ENCODE peak calls at places on chromosome 2, in ten cellular contexts. O is right atrium auricular region, P is AG04450, Y is foreskin keratinocyte, N is MM.1S, J is astrocyte of the spinal cord, F is heart right ventricle, D is IMR-90, W is foreskin fibroblast, R is choroid plexus epithelial cell. M is an unnamed sample.

GRCh38 chr2:148653437-148653836 is 8.9 kb downstream of the EPC2 start:
- DNase-seq in Y (no peak), J (no peak), D (peak), W (no peak), P (no peak), R (peak), O (no peak), F (no peak), N (peak), M (no peak)

GRCh38 chr2:137123241-137123640 is 357.9 kb downstream of the THSD7B start:
- DNase-seq in W (peak), R (peak), P (no peak), Y (no peak), J (peak), N (no peak), F (no peak), O (no peak), D (no peak), M (peak)

GRCh38 chr2:118968031-118968430 is 26.0 kb downstream of the MARCO start:
- DNase-seq in W (no peak), F (no peak), J (no peak), D (no peak), O (no peak), R (no peak), P (no peak), Y (no peak), N (no peak), M (no peak)

GRCh38 chr2:164737612-164738081 is 104.0 kb downstream of the COBLL1 start:
- DNase-seq in W (peak), O (peak), P (peak), R (peak), N (peak), F (peak), Y (no peak), J (peak), D (peak), M (peak)

GRCh38 chr2:196987654-196988364 is 61.3 kb upstream of the PGAP1 start:
- DNase-seq in D (peak), J (peak), N (peak), R (peak), O (peak), Y (peak), F (peak), W (peak), P (peak), M (peak)

GRCh38 chr2:240992572-240993291 is 5.7 kb upstream of the SNED1 start:
- DNase-seq in W (no peak), P (no peak), N (no peak), F (peak), O (no peak), Y (no peak), J (no peak), D (no peak), R (no peak), M (no peak)

GRCh38 chr2:10561636-10562035 is 113.5 kb upstream of the ODC1 start:
- DNase-seq in W (no peak), O (no peak), R (peak), P (no peak), Y (no peak), D (no peak), J (no peak), F (no peak), N (no peak), M (no peak)

GRCh38 chr2:239441261-239441701 is 40.5 kb upstream of the HDAC4 start:
- DNase-seq in R (no peak), N (no peak), O (peak), W (no peak), D (no peak), F (no peak), J (peak), P (no peak), Y (no peak), M (peak)

GRCh38 chr2:126885701-126886121 is 13.0 kb upstream of the TEX51 start:
- DNase-seq in N (no peak), O (no peak), P (peak), W (peak), F (no peak), R (peak), J (peak), Y (no peak), D (peak), M (peak)

GRCh38 chr2:237480988-237481387 is 6.1 kb upstream of the MLPH start:
- DNase-seq in J (no peak), F (no peak), P (no peak), W (no peak), Y (no peak), R (no peak), N (no peak), O (no peak), D (no peak), M (no peak)

GRCh38 chr2:235832941-235833340 is 335.2 kb downstream of the GBX2 start:
- DNase-seq in W (no peak), F (no peak), O (no peak), P (no peak), Y (no peak), J (no peak), R (no peak), N (no peak), D (no peak), M (no peak)

GRCh38 chr2:9644021-9644420 is 13.2 kb upstream of the YWHAQ start:
- DNase-seq in R (no peak), P (no peak), O (no peak), Y (no peak), J (no peak), N (no peak), D (no peak), F (no peak), W (no peak), M (no peak)

GRCh38 chr2:2899826-2900225 is 477.8 kb downstream of the EIPR1 start:
- DNase-seq in O (no peak), P (no peak), R (no peak), N (no peak), Y (no peak), D (no peak), F (no peak), W (no peak), J (no peak), M (no peak)

GRCh38 chr2:9378433-9379371 is 44.6 kb downstream of the ITGB1BP1 start:
- DNase-seq in N (no peak), O (peak), W (peak), Y (peak), F (peak), D (peak), P (peak), R (peak), J (peak), M (no peak)

GRCh38 chr2:86020984-86021383 is 84.7 kb downstream of the POLR1A start:
- DNase-seq in Y (no peak), N (no peak), F (no peak), J (peak), D (peak), P (no peak), O (peak), W (peak), R (peak), M (no peak)

GRCh38 chr2:129443235-129443884 is 536.1 kb upstream of the RAB6C start:
- DNase-seq in N (no peak), Y (no peak), R (no peak), O (no peak), P (no peak), D (no peak), J (no peak), F (no peak), W (no peak), M (no peak)

GRCh38 chr2:202883987-202884675 is 12.6 kb upstream of the ICA1L start:
- DNase-seq in O (no peak), Y (no peak), R (peak), F (no peak), P (peak), J (peak), N (no peak), D (peak), W (no peak), M (no peak)

GRCh38 chr2:171386627-171387026 is 47.2 kb downstream of the METTL8 start:
- DNase-seq in N (no peak), P (no peak), R (no peak), D (no peak), F (no peak), Y (no peak), W (no peak), J (no peak), O (no peak), M (no peak)

GRCh38 chr2:122960727-122961641 is 1064.1 kb upstream of the CNTNAP5 start:
- DNase-seq in W (no peak), D (no peak), Y (peak), F (peak), R (peak), N (no peak), P (no peak), O (no peak), J (peak), M (peak)

GRCh38 chr2:60450488-60450887 is 103.0 kb downstream of the BCL11A start:
- DNase-seq in F (no peak), O (no peak), W (no peak), P (no peak), J (no peak), N (no peak), D (no peak), Y (no peak), R (no peak), M (no peak)

GRCh38 chr2:38443021-38443541 is 66.0 kb upstream of the ATL2 start:
- DNase-seq in F (peak), J (peak), Y (peak), W (no peak), P (no peak), D (no peak), N (no peak), R (peak), O (no peak), M (peak)

GRCh38 chr2:48445091-48445725 is 84.7 kb upstream of the STON1 start:
- DNase-seq in J (no peak), W (no peak), N (no peak), Y (peak), R (no peak), F (no peak), P (no peak), O (no peak), D (no peak), M (no peak)

DNA sequence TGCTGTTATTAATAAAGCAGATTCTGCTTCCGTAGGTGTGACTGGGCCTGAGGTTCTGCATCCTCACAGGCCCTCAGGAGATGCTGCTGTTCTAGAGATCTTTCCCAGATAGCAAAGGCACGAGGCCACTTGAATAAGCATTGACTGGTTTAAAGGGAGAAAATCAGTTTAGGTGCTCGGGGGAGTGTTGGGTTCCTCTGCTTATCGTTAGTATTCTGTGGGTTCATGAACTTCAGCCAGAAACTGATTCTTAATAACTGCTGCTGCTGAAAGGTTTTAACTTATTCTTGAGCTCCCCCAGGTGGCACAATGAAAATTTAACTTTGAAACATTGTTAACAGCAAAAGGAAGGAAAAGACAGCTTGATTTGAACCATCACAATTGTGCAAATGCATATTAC is 56.9 kb downstream of the ITGA6 start:
- DNase-seq in Y (no peak), O (no peak), P (no peak), R (peak), N (peak), F (no peak), D (peak), J (peak), W (peak), M (peak)
- TF ChIP-seq CTCF in Y (peak), O (no peak), P (peak), R (peak), N (peak), F (peak), D (peak), J (peak), W (peak), M (peak)

GRCh38 chr2:204973546-204974071 is 428.3 kb downstream of the PARD3B start:
- DNase-seq in J (no peak), N (no peak), R (no peak), D (no peak), Y (no peak), W (no peak), F (no peak), P (no peak), O (no peak), M (no peak)

GRCh38 chr2:204974487-204974886 is 429.2 kb downstream of the PARD3B start:
- DNase-seq in P (no peak), O (no peak), D (no peak), R (no peak), F (no peak), W (no peak), N (no peak), J (no peak), Y (no peak), M (no peak)

GRCh38 chr2:204982303-204982702 is 437.0 kb downstream of the PARD3B start:
- DNase-seq in N (no peak), O (no peak), R (peak), Y (no peak), D (peak), F (no peak), J (no peak), P (no peak), W (no peak), M (no peak)

GRCh38 chr2:204972606-204973336 is 427.5 kb downstream of the PARD3B start:
- DNase-seq in D (peak), W (no peak), F (no peak), N (no peak), O (no peak), P (no peak), J (no peak), R (peak), Y (no peak), M (no peak)

GRCh38 chr2:204977914-204978313 is 432.6 kb downstream of the PARD3B start:
- DNase-seq in W (no peak), R (no peak), D (no peak), F (no peak), O (no peak), P (no peak), J (no peak), Y (no peak), N (no peak), M (no peak)
- TF ChIP-seq CTCF in W (no peak), R (peak), D (no peak), F (no peak), O (no peak), P (peak), J (no peak), Y (no peak), N (no peak), M (no peak)

GRCh38 chr2:205232086-205232485 is 450.2 kb upstream of the NRP2 start:
- DNase-seq in N (no peak), D (no peak), R (no peak), F (no peak), Y (no peak), O (no peak), P (no peak), J (no peak), W (no peak), M (no peak)

GRCh38 chr2:205235434-205235833 is 446.9 kb upstream of the NRP2 start:
- DNase-seq in D (no peak), Y (peak), R (no peak), W (no peak), P (no peak), J (no peak), N (no peak), O (no peak), F (no peak), M (no peak)

GRCh38 chr2:205237524-205237923 is 444.8 kb upstream of the NRP2 start:
- DNase-seq in N (no peak), F (no peak), D (no peak), W (no peak), P (no peak), J (no peak), O (no peak), Y (no peak), R (no peak), M (no peak)
- TF ChIP-seq CTCF in N (no peak), F (no peak), D (no peak), W (no peak), P (peak), J (peak), O (no peak), Y (peak), R (no peak), M (no peak)

GRCh38 chr2:16320716-16321115 is 344.9 kb downstream of the CYRIA start:
- DNase-seq in Y (no peak), P (no peak), F (no peak), N (no peak), R (no peak), D (no peak), J (no peak), O (no peak), W (no peak), M (no peak)
- TF ChIP-seq CTCF in Y (no peak), P (no peak), F (no peak), N (no peak), R (no peak), D (no peak), J (no peak), O (no peak), W (no peak), M (no peak)

GRCh38 chr2:120026890-120027289 is 14.0 kb downstream of the EPB41L5 start:
- DNase-seq in D (no peak), W (no peak), R (no peak), O (no peak), Y (no peak), N (no peak), F (no peak), P (no peak), J (no peak), M (no peak)
- TF ChIP-seq CTCF in D (peak), W (no peak), R (peak), O (no peak), Y (peak), N (no peak), F (no peak), P (peak), J (no peak), M (peak)

GRCh38 chr2:53422979-53423378 is 344.6 kb upstream of the CHAC2 start:
- DNase-seq in J (peak), N (peak), P (no peak), F (no peak), D (peak), O (no peak), W (no peak), Y (no peak), R (peak), M (peak)
- TF ChIP-seq CTCF in J (peak), N (peak), P (peak), F (peak), D (peak), O (no peak), W (peak), Y (peak), R (peak), M (peak)

GRCh38 chr2:104118889-104119288 is 735.0 kb upstream of the POU3F3 start:
- DNase-seq in N (no peak), W (no peak), F (no peak), D (no peak), O (no peak), R (no peak), Y (no peak), P (no peak), J (no peak), M (no peak)
- TF ChIP-seq CTCF in N (no peak), W (no peak), F (no peak), D (no peak), O (no peak), R (no peak), Y (no peak), P (no peak), J (no peak), M (no peak)

M was measured in astrocyte of the cerebellum.